ENCODE peak calls at places on chromosomes 7 and 10, in seven cellular contexts. D, H, I, R, Z, Y and S are unnamed samples.
A peak's percentile ranks its signal among the peaks of the same experiment; 100 is the strongest.

GRCh38 chr7:2709553-2710165 is 21.7 kb downstream of the AMZ1 start:
- DNase-seq in D (no peak), H (peak; percentile 67), I (no peak), R (peak; percentile 48), Z (peak; percentile 46), Y (peak; percentile 93), S (peak; percentile 41)

GRCh38 chr7:30087371-30087770 is 47.4 kb upstream of the MTURN start:
- DNase-seq in D (no peak), H (no peak), I (no peak), R (no peak), Z (no peak), Y (no peak), S (no peak)

GRCh38 chr10:101644002-101644401 is 51.0 kb downstream of the FBXW4 start:
- DNase-seq in D (peak; percentile 10), H (no peak), I (no peak), R (no peak), Z (no peak), Y (peak; percentile 84), S (no peak)

GRCh38 chr7:81339946-81340345 is 421.1 kb upstream of the SEMA3C start:
- DNase-seq in D (no peak), H (no peak), I (no peak), R (no peak), Z (no peak), Y (no peak), S (no peak)

GRCh38 chr7:46534593-46535271 is 613.7 kb upstream of the IGFBP3 start:
- DNase-seq in D (no peak), H (no peak), I (no peak), R (no peak), Z (no peak), Y (peak; percentile 41), S (no peak)

GRCh38 chr7:13920053-13920697 is 69.3 kb downstream of the ETV1 start:
- DNase-seq in D (no peak), H (peak; percentile 20), I (peak; percentile 100), R (peak; percentile 100), Z (no peak), Y (peak; percentile 18), S (no peak)

GRCh38 chr10:102117391-102118159 is 2.6 kb downstream of the LDB1 start:
- DNase-seq in D (peak; percentile 95), H (peak; percentile 91), I (no peak), R (peak; percentile 56), Z (peak; percentile 70), Y (peak; percentile 80), S (peak; percentile 89)

GRCh38 chr7:102404005-102404861 is 8.1 kb downstream of the PRKRIP1 start:
- DNase-seq in D (no peak), H (no peak), I (peak; percentile 59), R (peak; percentile 33), Z (no peak), Y (peak; percentile 87), S (no peak)

GRCh38 chr10:121800831-121801230 is 127.0 kb downstream of the ATE1 start:
- DNase-seq in D (no peak), H (no peak), I (no peak), R (no peak), Z (no peak), Y (no peak), S (no peak)

GRCh38 chr10:133039107-133039822 is 48.5 kb upstream of the ADGRA1 start:
- DNase-seq in D (no peak), H (no peak), I (no peak), R (no peak), Z (no peak), Y (peak; percentile 46), S (no peak)

GRCh38 chr7:132485600-132486594 is 90.4 kb downstream of the PLXNA4 start:
- DNase-seq in D (peak; percentile 73), H (peak; percentile 54), I (no peak), R (no peak), Z (no peak), Y (peak; percentile 17), S (peak; percentile 61)

GRCh38 chr10:76036410-76036940 is 605.1 kb downstream of the LRMDA start:
- DNase-seq in D (peak; percentile 90), H (peak; percentile 73), I (no peak), R (peak; percentile 45), Z (peak; percentile 65), Y (peak; percentile 78), S (peak; percentile 73)

GRCh38 chr10:127919418-127920191 is 12.7 kb downstream of the PTPRE start:
- DNase-seq in D (peak; percentile 52), H (no peak), I (peak; percentile 65), R (no peak), Z (no peak), Y (peak; percentile 51), S (no peak)

GRCh38 chr10:73818402-73818801 is 7.0 kb upstream of the NDST2 start:
- DNase-seq in D (no peak), H (no peak), I (no peak), R (no peak), Z (no peak), Y (peak; percentile 37), S (no peak)

GRCh38 chr7:102874966-102875365 is 37.8 kb upstream of the LRRC17 start:
- DNase-seq in D (no peak), H (no peak), I (no peak), R (no peak), Z (no peak), Y (no peak), S (no peak)

GRCh38 chr7:52876402-52876801 is 159.0 kb upstream of the POM121L12 start:
- DNase-seq in D (no peak), H (no peak), I (peak; percentile 3), R (no peak), Z (no peak), Y (no peak), S (no peak)

GRCh38 chr7:121954803-121955202 is 81.8 kb downstream of the PTPRZ1 start:
- DNase-seq in D (no peak), H (no peak), I (no peak), R (peak; percentile 77), Z (no peak), Y (no peak), S (no peak)

GRCh38 chr10:75773813-75774547 is 342.6 kb downstream of the LRMDA start:
- DNase-seq in D (no peak), H (no peak), I (no peak), R (no peak), Z (no peak), Y (no peak), S (no peak)

GRCh38 chr10:73591578-73591902 is 398 bp upstream of the USP54 start:
- DNase-seq in D (no peak), H (no peak), I (no peak), R (no peak), Z (no peak), Y (peak; percentile 75), S (no peak)

GRCh38 chr7:157508477-157508881 is 171.7 kb downstream of the DNAJB6 start:
- DNase-seq in D (no peak), H (no peak), I (no peak), R (no peak), Z (no peak), Y (no peak), S (no peak)

GRCh38 chr10:21421016-21421415 is 104.5 kb downstream of the SKIDA1 start:
- DNase-seq in D (no peak), H (no peak), I (no peak), R (no peak), Z (no peak), Y (no peak), S (no peak)

GRCh38 chr7:73519867-73520672 is 2.0 kb downstream of the BAZ1B start:
- DNase-seq in D (no peak), H (no peak), I (no peak), R (peak; percentile 4), Z (no peak), Y (no peak), S (no peak)

GRCh38 chr7:23191022-23191421 is 9.2 kb downstream of the NUP42 start:
- DNase-seq in D (no peak), H (no peak), I (no peak), R (no peak), Z (no peak), Y (no peak), S (no peak)

DNA sequence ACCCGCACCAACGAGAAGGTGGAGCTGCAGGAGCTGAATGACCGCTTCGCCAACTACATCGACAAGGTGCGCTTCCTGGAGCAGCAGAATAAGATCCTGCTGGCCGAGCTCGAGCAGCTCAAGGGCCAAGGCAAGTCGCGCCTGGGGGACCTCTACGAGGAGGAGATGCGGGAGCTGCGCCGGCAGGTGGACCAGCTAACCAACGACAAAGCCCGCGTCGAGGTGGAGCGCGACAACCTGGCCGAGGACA is 1.6 kb downstream of the VIM start:
- DNase-seq in D (no peak), H (no peak), I (no peak), R (peak; percentile 59), Z (no peak), Y (peak; percentile 77), S (no peak)
- H3K4me1 ChIP-seq in D (peaks cover 30% of the 10 kb centered on the region), H (no peaks in the 10 kb centered on the region), I (peaks cover 9% of the 10 kb centered on the region), R (peaks cover 29% of the 10 kb centered on the region), Z (peaks cover 21% of the 10 kb centered on the region), Y (peaks cover 24% of the 10 kb centered on the region), S (peaks cover 30% of the 10 kb centered on the region)

DNA sequence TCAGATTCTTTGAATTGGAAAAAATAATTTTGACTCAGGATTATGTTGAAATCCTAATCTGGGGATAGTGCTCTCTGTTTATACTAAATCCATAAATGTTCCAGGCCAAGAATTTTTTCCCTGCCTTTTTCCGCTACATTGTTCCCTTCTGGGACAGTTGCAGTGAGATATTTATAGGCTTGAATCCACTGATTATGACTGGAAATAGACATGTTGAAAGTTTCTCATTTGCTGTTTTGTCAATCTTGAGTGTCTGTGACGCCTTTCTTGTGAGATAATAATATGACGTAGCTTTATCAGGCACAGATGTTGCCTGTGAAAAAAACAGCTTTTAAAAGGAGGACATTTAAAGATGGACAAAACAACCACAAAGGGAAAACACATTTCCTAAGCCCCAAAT is 155.9 kb downstream of the ARID5B start:
- DNase-seq in D (no peak), H (peak; percentile 42), I (no peak), R (no peak), Z (no peak), Y (no peak), S (no peak)
- H3K4me1 ChIP-seq in D (peaks cover 78% of the 10 kb centered on the region), H (peaks cover 25% of the 10 kb centered on the region), I (no peaks in the 10 kb centered on the region), R (no peaks in the 10 kb centered on the region), Z (peaks cover 95% of the 10 kb centered on the region), Y (peaks cover 4% of the 10 kb centered on the region), S (peaks cover 26% of the 10 kb centered on the region)

GRCh38 chr7:100472121-100472851 is 6.7 kb downstream of the TSC22D4 start:
- DNase-seq in D (no peak), H (no peak), I (no peak), R (no peak), Z (no peak), Y (no peak), S (no peak)
- H3K4me1 ChIP-seq in D (peaks cover 74% of the 10 kb centered on the region), H (no peaks in the 10 kb centered on the region), I (peaks cover 2% of the 10 kb centered on the region), R (peaks cover 24% of the 10 kb centered on the region), Z (peaks cover 24% of the 10 kb centered on the region), Y (peaks cover 8% of the 10 kb centered on the region), S (peaks cover 48% of the 10 kb centered on the region)

GRCh38 chr7:155261031-155261985 is 36.4 kb upstream of the INSIG1 start:
- DNase-seq in D (no peak), H (no peak), I (peak; percentile 33), R (no peak), Z (no peak), Y (peak; percentile 8), S (no peak)

GRCh38 chr7:155262010-155262409 is 35.7 kb upstream of the INSIG1 start:
- DNase-seq in D (no peak), H (no peak), I (peak; percentile 21), R (no peak), Z (no peak), Y (no peak), S (no peak)

GRCh38 chr7:155260498-155260872 is 37.2 kb upstream of the INSIG1 start:
- DNase-seq in D (no peak), H (no peak), I (peak; percentile 33), R (no peak), Z (no peak), Y (no peak), S (no peak)

GRCh38 chr7:155258233-155258575 is 39.5 kb upstream of the INSIG1 start:
- DNase-seq in D (no peak), H (peak; percentile 37), I (peak; percentile 71), R (peak; percentile 89), Z (peak; percentile 79), Y (no peak), S (no peak)

GRCh38 chr7:155259791-155260497 is 37.7 kb upstream of the INSIG1 start:
- DNase-seq in D (no peak), H (no peak), I (peak; percentile 4), R (no peak), Z (no peak), Y (no peak), S (no peak)
- H3K4me1 ChIP-seq in D (no peaks in the 10 kb centered on the region), H (peaks cover 7% of the 10 kb centered on the region), I (peaks cover 20% of the 10 kb centered on the region), R (peaks cover 20% of the 10 kb centered on the region), Z (peaks cover 9% of the 10 kb centered on the region), Y (no peaks in the 10 kb centered on the region), S (peaks cover 9% of the 10 kb centered on the region)